ENCODE peak calls at places on chromosome 1, in seven cellular contexts. One of them, this sample, is unnamed.
A peak's percentile ranks its signal among the peaks of the same experiment; 100 is the strongest.

GRCh38 chr1:31297273-31298247 is 728 bp downstream of the ZCCHC17 start:
- DNase-seq in brain microvascular endothelial cell: peak; percentile 1
- DNase-seq in naive thymus-derived CD4-positive, alpha-beta T cell: peak; percentile 3
- DNase-seq in fibroblast of villous mesenchyme: peak; percentile 45
- DNase-seq in cardiac muscle cell: peak; percentile 14
- DNase-seq in HFF-Myc: no peak
- DNase-seq in cardiac fibroblast: peak; percentile 24
- DNase-seq in this sample: peak; percentile 28

GRCh38 chr1:15275921-15276683 is 29.1 kb downstream of the FHAD1 start:
- DNase-seq in cardiac fibroblast: no peak
- DNase-seq in HFF-Myc: no peak
- DNase-seq in fibroblast of villous mesenchyme: no peak
- DNase-seq in naive thymus-derived CD4-positive, alpha-beta T cell: no peak
- DNase-seq in cardiac muscle cell: no peak
- DNase-seq in brain microvascular endothelial cell: no peak
- DNase-seq in this sample: no peak

GRCh38 chr1:93845554-93846150 is 33.4 kb downstream of the DNTTIP2 start:
- DNase-seq in naive thymus-derived CD4-positive, alpha-beta T cell: no peak
- DNase-seq in cardiac fibroblast: peak; percentile 86
- DNase-seq in cardiac muscle cell: no peak
- DNase-seq in HFF-Myc: peak; percentile 43
- DNase-seq in brain microvascular endothelial cell: peak; percentile 92
- DNase-seq in fibroblast of villous mesenchyme: peak; percentile 88
- DNase-seq in this sample: peak; percentile 88

GRCh38 chr1:76268341-76268740 is 193.8 kb downstream of the ST6GALNAC3 start:
- DNase-seq in cardiac muscle cell: peak; percentile 69
- DNase-seq in HFF-Myc: no peak
- DNase-seq in naive thymus-derived CD4-positive, alpha-beta T cell: no peak
- DNase-seq in cardiac fibroblast: no peak
- DNase-seq in fibroblast of villous mesenchyme: no peak
- DNase-seq in brain microvascular endothelial cell: no peak
- DNase-seq in this sample: no peak

GRCh38 chr1:36658838-36659237 is 176.1 kb upstream of the CSF3R start:
- DNase-seq in fibroblast of villous mesenchyme: no peak
- DNase-seq in brain microvascular endothelial cell: no peak
- DNase-seq in cardiac fibroblast: no peak
- DNase-seq in cardiac muscle cell: no peak
- DNase-seq in naive thymus-derived CD4-positive, alpha-beta T cell: no peak
- DNase-seq in HFF-Myc: no peak
- DNase-seq in this sample: no peak

GRCh38 chr1:17550684-17551584 is 11.4 kb downstream of the ARHGEF10L start:
- DNase-seq in HFF-Myc: no peak
- DNase-seq in brain microvascular endothelial cell: no peak
- DNase-seq in fibroblast of villous mesenchyme: no peak
- DNase-seq in cardiac muscle cell: no peak
- DNase-seq in cardiac fibroblast: no peak
- DNase-seq in naive thymus-derived CD4-positive, alpha-beta T cell: no peak
- DNase-seq in this sample: no peak

GRCh38 chr1:46705408-46705807 is 13.5 kb downstream of the EFCAB14 start:
- DNase-seq in cardiac fibroblast: no peak
- DNase-seq in brain microvascular endothelial cell: no peak
- DNase-seq in HFF-Myc: no peak
- DNase-seq in naive thymus-derived CD4-positive, alpha-beta T cell: no peak
- DNase-seq in fibroblast of villous mesenchyme: no peak
- DNase-seq in cardiac muscle cell: no peak
- DNase-seq in this sample: no peak

GRCh38 chr1:38009088-38009840 is 3.3 kb upstream of the UTP11 start:
- DNase-seq in fibroblast of villous mesenchyme: no peak
- DNase-seq in brain microvascular endothelial cell: peak; percentile 93
- DNase-seq in cardiac fibroblast: peak; percentile 78
- DNase-seq in HFF-Myc: no peak
- DNase-seq in cardiac muscle cell: peak; percentile 36
- DNase-seq in naive thymus-derived CD4-positive, alpha-beta T cell: no peak
- DNase-seq in this sample: peak; percentile 85

GRCh38 chr1:169890761-169891538 is 2.7 kb downstream of the SCYL3 start:
- DNase-seq in naive thymus-derived CD4-positive, alpha-beta T cell: peak; percentile 58
- DNase-seq in HFF-Myc: no peak
- DNase-seq in cardiac fibroblast: no peak
- DNase-seq in brain microvascular endothelial cell: no peak
- DNase-seq in cardiac muscle cell: no peak
- DNase-seq in fibroblast of villous mesenchyme: no peak
- DNase-seq in this sample: no peak

GRCh38 chr1:1921901-1922753 is 3.0 kb upstream of the TMEM52 start:
- DNase-seq in cardiac muscle cell: no peak
- DNase-seq in naive thymus-derived CD4-positive, alpha-beta T cell: no peak
- DNase-seq in cardiac fibroblast: no peak
- DNase-seq in HFF-Myc: no peak
- DNase-seq in fibroblast of villous mesenchyme: no peak
- DNase-seq in brain microvascular endothelial cell: no peak
- DNase-seq in this sample: no peak

GRCh38 chr1:63087966-63088365 is 234.4 kb upstream of the FOXD3 start:
- DNase-seq in naive thymus-derived CD4-positive, alpha-beta T cell: no peak
- DNase-seq in brain microvascular endothelial cell: peak; percentile 37
- DNase-seq in cardiac muscle cell: peak; percentile 45
- DNase-seq in HFF-Myc: no peak
- DNase-seq in cardiac fibroblast: peak; percentile 2
- DNase-seq in fibroblast of villous mesenchyme: no peak
- DNase-seq in this sample: no peak

GRCh38 chr1:14909920-14910466 is 243.6 kb upstream of the TMEM51 start:
- DNase-seq in cardiac fibroblast: no peak
- DNase-seq in brain microvascular endothelial cell: no peak
- DNase-seq in HFF-Myc: no peak
- DNase-seq in naive thymus-derived CD4-positive, alpha-beta T cell: no peak
- DNase-seq in cardiac muscle cell: no peak
- DNase-seq in fibroblast of villous mesenchyme: no peak
- DNase-seq in this sample: no peak

GRCh38 chr1:72690871-72691270 is 408.5 kb upstream of the NEGR1 start:
- DNase-seq in fibroblast of villous mesenchyme: no peak
- DNase-seq in cardiac muscle cell: no peak
- DNase-seq in brain microvascular endothelial cell: no peak
- DNase-seq in cardiac fibroblast: no peak
- DNase-seq in naive thymus-derived CD4-positive, alpha-beta T cell: no peak
- DNase-seq in HFF-Myc: no peak
- DNase-seq in this sample: peak; percentile 15

GRCh38 chr1:154878371-154879355 is 8.6 kb upstream of the KCNN3 start:
- DNase-seq in cardiac fibroblast: peak; percentile 80
- DNase-seq in fibroblast of villous mesenchyme: peak; percentile 69
- DNase-seq in naive thymus-derived CD4-positive, alpha-beta T cell: peak; percentile 71
- DNase-seq in brain microvascular endothelial cell: peak; percentile 69
- DNase-seq in cardiac muscle cell: peak; percentile 88
- DNase-seq in HFF-Myc: no peak
- DNase-seq in this sample: peak; percentile 65

GRCh38 chr1:228083871-228084278 is 1.4 kb downstream of the ARF1 start:
- DNase-seq in naive thymus-derived CD4-positive, alpha-beta T cell: no peak
- DNase-seq in cardiac fibroblast: peak; percentile 34
- DNase-seq in HFF-Myc: no peak
- DNase-seq in cardiac muscle cell: no peak
- DNase-seq in brain microvascular endothelial cell: no peak
- DNase-seq in fibroblast of villous mesenchyme: peak; percentile 49
- DNase-seq in this sample: no peak

GRCh38 chr1:56200446-56200845 is 378.9 kb downstream of the PLPP3 start:
- DNase-seq in fibroblast of villous mesenchyme: peak; percentile 54
- DNase-seq in cardiac fibroblast: no peak
- DNase-seq in naive thymus-derived CD4-positive, alpha-beta T cell: no peak
- DNase-seq in cardiac muscle cell: peak; percentile 16
- DNase-seq in HFF-Myc: no peak
- DNase-seq in brain microvascular endothelial cell: no peak
- DNase-seq in this sample: peak; percentile 19

GRCh38 chr1:201137579-201138310 is 10.8 kb upstream of the ASCL5 start:
- DNase-seq in brain microvascular endothelial cell: peak; percentile 84
- DNase-seq in fibroblast of villous mesenchyme: peak; percentile 85
- DNase-seq in cardiac muscle cell: no peak
- DNase-seq in HFF-Myc: peak; percentile 54
- DNase-seq in cardiac fibroblast: peak; percentile 89
- DNase-seq in naive thymus-derived CD4-positive, alpha-beta T cell: no peak
- DNase-seq in this sample: peak; percentile 88

GRCh38 chr1:15155760-15156743 is 2.5 kb downstream of the TMEM51 start:
- DNase-seq in HFF-Myc: no peak
- DNase-seq in naive thymus-derived CD4-positive, alpha-beta T cell: peak; percentile 2
- DNase-seq in cardiac fibroblast: peak; percentile 30
- DNase-seq in cardiac muscle cell: no peak
- DNase-seq in fibroblast of villous mesenchyme: peak; percentile 83
- DNase-seq in brain microvascular endothelial cell: no peak
- DNase-seq in this sample: no peak

GRCh38 chr1:31831397-31832378 is 15.9 kb upstream of the SPOCD1 start:
- DNase-seq in fibroblast of villous mesenchyme: no peak
- DNase-seq in cardiac muscle cell: no peak
- DNase-seq in cardiac fibroblast: no peak
- DNase-seq in naive thymus-derived CD4-positive, alpha-beta T cell: no peak
- DNase-seq in brain microvascular endothelial cell: peak; percentile 9
- DNase-seq in HFF-Myc: no peak
- DNase-seq in this sample: peak; percentile 76

GRCh38 chr1:212514056-212514614 is 81.4 kb downstream of the NENF start:
- DNase-seq in cardiac muscle cell: no peak
- DNase-seq in HFF-Myc: peak; percentile 15
- DNase-seq in fibroblast of villous mesenchyme: peak; percentile 19
- DNase-seq in brain microvascular endothelial cell: peak; percentile 64
- DNase-seq in cardiac fibroblast: peak; percentile 35
- DNase-seq in naive thymus-derived CD4-positive, alpha-beta T cell: peak; percentile 14
- DNase-seq in this sample: peak; percentile 16

GRCh38 chr1:68145418-68146126 is 86.8 kb downstream of the WLS start:
- DNase-seq in fibroblast of villous mesenchyme: no peak
- DNase-seq in brain microvascular endothelial cell: no peak
- DNase-seq in cardiac fibroblast: no peak
- DNase-seq in naive thymus-derived CD4-positive, alpha-beta T cell: no peak
- DNase-seq in HFF-Myc: no peak
- DNase-seq in cardiac muscle cell: no peak
- DNase-seq in this sample: no peak

GRCh38 chr1:229192031-229192430 is 78.9 kb upstream of the RAB4A start:
- DNase-seq in brain microvascular endothelial cell: no peak
- DNase-seq in fibroblast of villous mesenchyme: peak; percentile 45
- DNase-seq in HFF-Myc: no peak
- DNase-seq in cardiac muscle cell: no peak
- DNase-seq in naive thymus-derived CD4-positive, alpha-beta T cell: no peak
- DNase-seq in cardiac fibroblast: peak; percentile 66
- DNase-seq in this sample: peak; percentile 78

GRCh38 chr1:78045850-78046778 is at the start of gene GIPC2:
- DNase-seq in cardiac fibroblast: peak; percentile 20
- DNase-seq in fibroblast of villous mesenchyme: peak; percentile 19
- DNase-seq in brain microvascular endothelial cell: no peak
- DNase-seq in naive thymus-derived CD4-positive, alpha-beta T cell: peak; percentile 34
- DNase-seq in HFF-Myc: no peak
- DNase-seq in cardiac muscle cell: peak; percentile 47
- DNase-seq in this sample: peak; percentile 56

GRCh38 chr1:78044796-78045599 is 768 bp upstream of the GIPC2 start:
- DNase-seq in naive thymus-derived CD4-positive, alpha-beta T cell: no peak
- DNase-seq in cardiac fibroblast: no peak
- DNase-seq in fibroblast of villous mesenchyme: no peak
- DNase-seq in HFF-Myc: no peak
- DNase-seq in cardiac muscle cell: no peak
- DNase-seq in brain microvascular endothelial cell: no peak
- DNase-seq in this sample: peak; percentile 41

GRCh38 chr1:78047131-78047530 is 1.4 kb downstream of the GIPC2 start:
- DNase-seq in brain microvascular endothelial cell: no peak
- DNase-seq in fibroblast of villous mesenchyme: no peak
- DNase-seq in HFF-Myc: no peak
- DNase-seq in naive thymus-derived CD4-positive, alpha-beta T cell: no peak
- DNase-seq in cardiac muscle cell: no peak
- DNase-seq in cardiac fibroblast: no peak
- DNase-seq in this sample: no peak

GRCh38 chr1:78043436-78043835 is 2.3 kb upstream of the GIPC2 start:
- DNase-seq in cardiac muscle cell: no peak
- DNase-seq in fibroblast of villous mesenchyme: no peak
- DNase-seq in brain microvascular endothelial cell: no peak
- DNase-seq in HFF-Myc: no peak
- DNase-seq in naive thymus-derived CD4-positive, alpha-beta T cell: no peak
- DNase-seq in cardiac fibroblast: no peak
- DNase-seq in this sample: no peak

DNA sequence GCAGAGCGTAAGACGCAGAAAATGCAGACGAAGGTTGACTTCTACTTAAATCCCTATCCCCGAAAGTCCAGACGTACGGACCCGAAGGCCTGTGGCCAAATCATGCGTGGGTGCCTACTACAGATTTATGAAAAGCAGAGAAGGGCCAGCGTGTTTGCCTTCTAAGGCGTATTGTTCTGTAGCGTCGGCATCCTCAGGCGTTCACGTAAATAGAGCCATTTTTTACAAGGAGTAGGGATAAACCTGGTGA is 241 bp upstream of the GIPC2 start:
- DNase-seq in HFF-Myc: no peak
- DNase-seq in naive thymus-derived CD4-positive, alpha-beta T cell: no peak
- DNase-seq in brain microvascular endothelial cell: no peak
- DNase-seq in cardiac muscle cell: no peak
- DNase-seq in cardiac fibroblast: no peak
- DNase-seq in fibroblast of villous mesenchyme: no peak
- DNase-seq in this sample: peak; percentile 27
- H3K4me3 ChIP-seq in HFF-Myc: peak overlapping the region; percentile 48
- H3K4me3 ChIP-seq in naive thymus-derived CD4-positive, alpha-beta T cell: peak overlapping the region; percentile 59
- H3K4me3 ChIP-seq in brain microvascular endothelial cell: peak overlapping the region; percentile 63
- H3K4me3 ChIP-seq in cardiac muscle cell: no peak overlapping the region
- H3K4me3 ChIP-seq in cardiac fibroblast: peak overlapping the region; percentile 58
- H3K4me3 ChIP-seq in fibroblast of villous mesenchyme: peak overlapping the region; percentile 61
- H3K4me3 ChIP-seq in this sample: peak overlapping the region; percentile 46

GRCh38 chr1:205811660-205812059 is 1.3 kb downstream of the SLC41A1 start:
- DNase-seq in HFF-Myc: no peak
- DNase-seq in naive thymus-derived CD4-positive, alpha-beta T cell: no peak
- DNase-seq in brain microvascular endothelial cell: peak; percentile 5
- DNase-seq in fibroblast of villous mesenchyme: peak; percentile 13
- DNase-seq in cardiac muscle cell: peak; percentile 57
- DNase-seq in cardiac fibroblast: peak; percentile 36
- DNase-seq in this sample: no peak
- H3K4me3 ChIP-seq in HFF-Myc: peak overlapping the region; percentile 73
- H3K4me3 ChIP-seq in naive thymus-derived CD4-positive, alpha-beta T cell: peak overlapping the region; percentile 69
- H3K4me3 ChIP-seq in brain microvascular endothelial cell: no peak overlapping the region
- H3K4me3 ChIP-seq in fibroblast of villous mesenchyme: peak overlapping the region; percentile 81
- H3K4me3 ChIP-seq in cardiac muscle cell: peak overlapping the region; percentile 88
- H3K4me3 ChIP-seq in cardiac fibroblast: peak overlapping the region; percentile 18
- H3K4me3 ChIP-seq in this sample: peak overlapping the region; percentile 78

DNA sequence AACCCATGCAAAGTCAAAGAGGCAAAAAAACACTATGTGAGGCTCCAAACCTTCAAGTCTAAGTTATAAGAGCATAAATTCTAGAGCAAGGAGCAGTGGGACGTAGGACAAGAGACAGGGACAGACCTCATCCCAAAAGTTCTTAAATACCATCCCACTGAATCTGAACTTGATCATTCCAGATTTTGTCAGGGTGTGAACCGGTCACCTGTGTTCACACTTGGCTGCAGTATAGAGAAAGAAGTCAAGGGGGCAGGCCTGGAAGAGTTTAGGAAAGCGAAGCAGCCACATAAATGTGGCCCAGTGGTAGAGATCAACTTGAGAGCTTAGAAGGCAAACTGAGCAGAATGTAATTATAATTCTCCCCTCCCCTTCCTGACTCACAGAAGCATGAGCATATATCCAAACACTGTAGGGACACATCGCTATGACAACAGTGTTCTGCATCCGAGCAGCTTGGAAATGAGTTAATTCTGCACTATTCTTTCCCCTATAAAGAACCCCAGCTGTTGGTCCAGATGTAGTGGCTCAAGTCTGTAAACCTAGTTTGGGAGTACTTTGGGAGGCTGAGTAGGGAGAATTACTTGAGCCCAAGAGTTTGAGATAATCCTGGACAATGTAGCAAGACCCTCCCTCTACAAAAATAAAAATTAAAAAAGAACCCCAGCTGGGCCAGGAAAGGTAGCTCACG is 2.7 kb downstream of the AKR7A2 start:
- DNase-seq in cardiac muscle cell: no peak
- DNase-seq in naive thymus-derived CD4-positive, alpha-beta T cell: no peak
- DNase-seq in cardiac fibroblast: peak; percentile 45
- DNase-seq in HFF-Myc: peak; percentile 49
- DNase-seq in fibroblast of villous mesenchyme: peak; percentile 28
- DNase-seq in brain microvascular endothelial cell: peak; percentile 79
- DNase-seq in this sample: peak; percentile 87
- H3K4me3 ChIP-seq in cardiac muscle cell: no peak overlapping the region
- H3K4me3 ChIP-seq in naive thymus-derived CD4-positive, alpha-beta T cell: no peak overlapping the region
- H3K4me3 ChIP-seq in cardiac fibroblast: no peak overlapping the region
- H3K4me3 ChIP-seq in HFF-Myc: no peak overlapping the region
- H3K4me3 ChIP-seq in fibroblast of villous mesenchyme: no peak overlapping the region
- H3K4me3 ChIP-seq in brain microvascular endothelial cell: no peak overlapping the region
- H3K4me3 ChIP-seq in this sample: no peak overlapping the region

GRCh38 chr1:23838401-23838866 is 13.2 kb upstream of the HMGCL start:
- DNase-seq in HFF-Myc: no peak
- DNase-seq in cardiac fibroblast: peak; percentile 58
- DNase-seq in cardiac muscle cell: peak; percentile 66
- DNase-seq in naive thymus-derived CD4-positive, alpha-beta T cell: peak; percentile 74
- DNase-seq in brain microvascular endothelial cell: peak; percentile 11
- DNase-seq in fibroblast of villous mesenchyme: peak; percentile 53
- DNase-seq in this sample: peak; percentile 16
- H3K4me3 ChIP-seq in HFF-Myc: peak overlapping the region; percentile 22
- H3K4me3 ChIP-seq in cardiac fibroblast: peak overlapping the region; percentile 39
- H3K4me3 ChIP-seq in cardiac muscle cell: peak overlapping the region; percentile 29
- H3K4me3 ChIP-seq in naive thymus-derived CD4-positive, alpha-beta T cell: peak overlapping the region; percentile 42
- H3K4me3 ChIP-seq in brain microvascular endothelial cell: peak overlapping the region; percentile 40
- H3K4me3 ChIP-seq in fibroblast of villous mesenchyme: peak overlapping the region; percentile 48
- H3K4me3 ChIP-seq in this sample: peak overlapping the region; percentile 17